ENCODE peak calls at places on chromosome 16, in five cellular contexts. One of them, this sample, is unnamed.

GRCh38 chr16:5349661-5350060 is 252.1 kb upstream of the EEF2KMT start:
- DNase-seq in tibial artery: no peak
- DNase-seq in fibroblast of lung: no peak
- DNase-seq in HEK293T: no peak
- DNase-seq in central memory CD4-positive, alpha-beta T cell: no peak
- DNase-seq in this sample: no peak

GRCh38 chr16:83723244-83723643 is 84.5 kb upstream of the HSBP1 start:
- DNase-seq in tibial artery: no peak
- DNase-seq in fibroblast of lung: no peak
- DNase-seq in HEK293T: no peak
- DNase-seq in central memory CD4-positive, alpha-beta T cell: no peak
- DNase-seq in this sample: no peak

GRCh38 chr16:84985079-84986065 is 26.0 kb downstream of the ZDHHC7 start:
- DNase-seq in fibroblast of lung: peak
- DNase-seq in central memory CD4-positive, alpha-beta T cell: no peak
- DNase-seq in HEK293T: no peak
- DNase-seq in tibial artery: no peak
- DNase-seq in this sample: peak

GRCh38 chr16:83402160-83402794 is 405.5 kb upstream of the HSBP1 start:
- DNase-seq in fibroblast of lung: no peak
- DNase-seq in central memory CD4-positive, alpha-beta T cell: no peak
- DNase-seq in tibial artery: no peak
- DNase-seq in HEK293T: no peak
- DNase-seq in this sample: no peak

GRCh38 chr16:12315330-12316138 is 339.0 kb downstream of the SNX29 start:
- DNase-seq in fibroblast of lung: no peak
- DNase-seq in HEK293T: no peak
- DNase-seq in central memory CD4-positive, alpha-beta T cell: no peak
- DNase-seq in tibial artery: no peak
- DNase-seq in this sample: no peak

GRCh38 chr16:85327731-85328664 is 215.7 kb upstream of the CIBAR2 start:
- DNase-seq in tibial artery: no peak
- DNase-seq in central memory CD4-positive, alpha-beta T cell: no peak
- DNase-seq in HEK293T: peak
- DNase-seq in fibroblast of lung: no peak
- DNase-seq in this sample: peak

GRCh38 chr16:3755249-3755648 is 37.9 kb upstream of the TRAP1 start:
- DNase-seq in central memory CD4-positive, alpha-beta T cell: no peak
- DNase-seq in HEK293T: no peak
- DNase-seq in fibroblast of lung: no peak
- DNase-seq in tibial artery: no peak
- DNase-seq in this sample: no peak

GRCh38 chr16:50396770-50397525 is 28.2 kb upstream of the BRD7 start:
- DNase-seq in fibroblast of lung: no peak
- DNase-seq in tibial artery: no peak
- DNase-seq in HEK293T: no peak
- DNase-seq in central memory CD4-positive, alpha-beta T cell: no peak
- DNase-seq in this sample: peak

GRCh38 chr16:10950393-10950792 is 6.0 kb downstream of the CLEC16A start:
- DNase-seq in tibial artery: no peak
- DNase-seq in fibroblast of lung: no peak
- DNase-seq in central memory CD4-positive, alpha-beta T cell: no peak
- DNase-seq in HEK293T: no peak
- DNase-seq in this sample: peak

GRCh38 chr16:15983898-15984297 is 34.5 kb downstream of the ABCC1 start:
- DNase-seq in HEK293T: no peak
- DNase-seq in tibial artery: no peak
- DNase-seq in central memory CD4-positive, alpha-beta T cell: no peak
- DNase-seq in fibroblast of lung: peak
- DNase-seq in this sample: peak

GRCh38 chr16:4746991-4747574 is 12.7 kb downstream of the DNAAF8 start:
- DNase-seq in tibial artery: no peak
- DNase-seq in fibroblast of lung: peak
- DNase-seq in HEK293T: no peak
- DNase-seq in central memory CD4-positive, alpha-beta T cell: no peak
- DNase-seq in this sample: no peak

GRCh38 chr16:64440005-64440404 is 681.9 kb downstream of the CDH11 start:
- DNase-seq in fibroblast of lung: no peak
- DNase-seq in HEK293T: no peak
- DNase-seq in central memory CD4-positive, alpha-beta T cell: no peak
- DNase-seq in tibial artery: no peak
- DNase-seq in this sample: peak

GRCh38 chr16:88924834-88925539 is 52.0 kb downstream of the CBFA2T3 start:
- DNase-seq in tibial artery: no peak
- DNase-seq in fibroblast of lung: peak
- DNase-seq in HEK293T: peak
- DNase-seq in central memory CD4-positive, alpha-beta T cell: no peak
- DNase-seq in this sample: peak

GRCh38 chr16:2846511-2847310 is 11.3 kb downstream of the PRSS22 start:
- DNase-seq in tibial artery: no peak
- DNase-seq in HEK293T: no peak
- DNase-seq in central memory CD4-positive, alpha-beta T cell: no peak
- DNase-seq in fibroblast of lung: peak
- DNase-seq in this sample: peak

GRCh38 chr16:49349446-49350168 is 24.0 kb upstream of the C16orf78 start:
- DNase-seq in central memory CD4-positive, alpha-beta T cell: no peak
- DNase-seq in HEK293T: no peak
- DNase-seq in fibroblast of lung: no peak
- DNase-seq in tibial artery: no peak
- DNase-seq in this sample: no peak

GRCh38 chr16:10646581-10647263 is 48.0 kb downstream of the TEKT5 start:
- DNase-seq in central memory CD4-positive, alpha-beta T cell: no peak
- DNase-seq in tibial artery: no peak
- DNase-seq in HEK293T: no peak
- DNase-seq in fibroblast of lung: no peak
- DNase-seq in this sample: no peak

GRCh38 chr16:27123795-27124194 is 57.1 kb downstream of the C16orf82 start:
- DNase-seq in fibroblast of lung: no peak
- DNase-seq in tibial artery: no peak
- DNase-seq in central memory CD4-positive, alpha-beta T cell: no peak
- DNase-seq in HEK293T: no peak
- DNase-seq in this sample: no peak